ENCODE peak calls at places on chromosomes 1 and 21, in ten cellular contexts. G is stomach, S is body of pancreas, I is right lobe of liver, R is Peyer's patch, C is adrenal gland, Q is NB4, P is GM12878, V is breast epithelium, T is GM12892. X is an unnamed sample.

GRCh38 chr1:180116964-180117763 is 37.5 kb upstream of the QSOX1 start:
- DNase-seq in G (no peak), S (no peak), I (no peak), R (no peak), C (peak), Q (peak), P (no peak), V (no peak), T (no peak), X (peak)

GRCh38 chr21:38751379-38752050 is 54.2 kb upstream of the ETS2 start:
- DNase-seq in G (no peak), S (no peak), I (no peak), R (no peak), C (peak), Q (peak), P (no peak), V (no peak), T (no peak), X (no peak)

GRCh38 chr1:169486281-169486904 is 649 bp upstream of the SLC19A2 start:
- DNase-seq in G (no peak), S (no peak), I (no peak), R (no peak), C (peak), Q (peak), P (no peak), V (no peak), T (no peak), X (no peak)

GRCh38 chr1:64601207-64601606 is 131.3 kb downstream of the CACHD1 start:
- DNase-seq in G (no peak), S (no peak), I (no peak), R (no peak), C (peak), Q (no peak), P (no peak), V (no peak), T (no peak), X (no peak)

GRCh38 chr1:157963713-157964112 is 29.7 kb upstream of the KIRREL1 start:
- DNase-seq in G (peak), S (peak), I (peak), R (peak), C (peak), Q (peak), P (no peak), V (no peak), T (peak), X (peak)

GRCh38 chr1:96991261-96991660 is 269.7 kb downstream of the PTBP2 start:
- DNase-seq in G (no peak), S (no peak), I (no peak), R (no peak), C (no peak), Q (no peak), P (no peak), V (no peak), T (no peak), X (no peak)

GRCh38 chr1:174789399-174789798 is 210.3 kb upstream of the CACYBP start:
- DNase-seq in G (no peak), S (no peak), I (no peak), R (no peak), C (no peak), Q (peak), P (peak), V (no peak), T (no peak), X (peak)

GRCh38 chr1:59105548-59106507 is 191.1 kb upstream of the FGGY start:
- DNase-seq in G (no peak), S (no peak), I (no peak), R (no peak), C (no peak), Q (no peak), P (no peak), V (no peak), T (no peak), X (no peak)

GRCh38 chr1:55050283-55050682 is 10.9 kb downstream of the PCSK9 start:
- DNase-seq in G (no peak), S (no peak), I (no peak), R (peak), C (peak), Q (no peak), P (no peak), V (no peak), T (no peak), X (peak)

GRCh38 chr1:96365596-96365995 is 356.0 kb upstream of the PTBP2 start:
- DNase-seq in G (no peak), S (no peak), I (no peak), R (no peak), C (no peak), Q (no peak), P (no peak), V (no peak), T (no peak), X (no peak)

GRCh38 chr1:85502625-85503083 is 37.7 kb upstream of the DDAH1 start:
- DNase-seq in G (peak), S (peak), I (no peak), R (peak), C (peak), Q (peak), P (no peak), V (no peak), T (no peak), X (no peak)

GRCh38 chr1:31637915-31638673 is 6.6 kb downstream of the PEF1 start:
- DNase-seq in G (no peak), S (no peak), I (no peak), R (peak), C (no peak), Q (no peak), P (peak), V (no peak), T (no peak), X (no peak)

GRCh38 chr1:227729881-227730629 is 5.0 kb downstream of the JMJD4 start:
- DNase-seq in G (no peak), S (peak), I (no peak), R (no peak), C (peak), Q (peak), P (no peak), V (no peak), T (no peak), X (peak)

GRCh38 chr1:110308247-110308646 is 30.9 kb upstream of the RBM15 start:
- DNase-seq in G (no peak), S (no peak), I (no peak), R (no peak), C (no peak), Q (no peak), P (no peak), V (no peak), T (no peak), X (no peak)

GRCh38 chr1:2408456-2408855 is 3.9 kb downstream of the PEX10 start:
- DNase-seq in G (no peak), S (no peak), I (no peak), R (no peak), C (peak), Q (no peak), P (no peak), V (no peak), T (no peak), X (no peak)

GRCh38 chr1:24899581-24900485 is 30.2 kb downstream of the RUNX3 start:
- DNase-seq in G (no peak), S (no peak), I (no peak), R (peak), C (no peak), Q (peak), P (no peak), V (no peak), T (peak), X (no peak)

GRCh38 chr1:223700388-223700918 is 11.9 kb upstream of the CAPN2 start:
- DNase-seq in G (no peak), S (no peak), I (no peak), R (no peak), C (no peak), Q (no peak), P (no peak), V (no peak), T (no peak), X (no peak)

GRCh38 chr1:117633068-117633345 is 27.2 kb downstream of the TENT5C start:
- DNase-seq in G (no peak), S (no peak), I (no peak), R (no peak), C (no peak), Q (no peak), P (no peak), V (no peak), T (no peak), X (no peak)

GRCh38 chr21:39633770-39634181 is 21.0 kb downstream of the B3GALT5 start:
- DNase-seq in G (no peak), S (no peak), I (no peak), R (no peak), C (no peak), Q (no peak), P (no peak), V (no peak), T (no peak), X (peak)

GRCh38 chr1:180283098-180283497 is 53.0 kb downstream of the LHX4 start:
- DNase-seq in G (no peak), S (no peak), I (no peak), R (no peak), C (no peak), Q (no peak), P (no peak), V (no peak), T (no peak), X (no peak)

GRCh38 chr1:84759756-84760155 is 69.5 kb upstream of the SSX2IP start:
- DNase-seq in G (no peak), S (no peak), I (no peak), R (no peak), C (no peak), Q (no peak), P (no peak), V (no peak), T (no peak), X (no peak)

GRCh38 chr21:38881041-38881570 is 75.4 kb downstream of the ETS2 start:
- DNase-seq in G (no peak), S (no peak), I (no peak), R (no peak), C (no peak), Q (no peak), P (no peak), V (no peak), T (no peak), X (no peak)

GRCh38 chr1:15584489-15585363 is at the start of gene AGMAT:
- DNase-seq in G (peak), S (peak), I (peak), R (peak), C (peak), Q (peak), P (no peak), V (no peak), T (peak), X (no peak)

GRCh38 chr1:1827089-1827433 is 48.8 kb upstream of the NADK start:
- DNase-seq in G (no peak), S (no peak), I (no peak), R (no peak), C (no peak), Q (no peak), P (no peak), V (no peak), T (no peak), X (no peak)

GRCh38 chr1:183245366-183245765 is 59.3 kb downstream of the LAMC2 start:
- DNase-seq in G (no peak), S (no peak), I (no peak), R (no peak), C (no peak), Q (no peak), P (no peak), V (no peak), T (no peak), X (no peak)

GRCh38 chr21:14383596-14384210 is 757 bp upstream of the HSPA13 start:
- DNase-seq in G (no peak), S (no peak), I (no peak), R (no peak), C (peak), Q (peak), P (peak), V (no peak), T (no peak), X (no peak)

GRCh38 chr1:48196168-48196716 is 26.3 kb upstream of the SLC5A9 start:
- DNase-seq in G (no peak), S (no peak), I (no peak), R (no peak), C (no peak), Q (peak), P (no peak), V (no peak), T (no peak), X (no peak)

GRCh38 chr1:35707253-35708178 is 11.2 kb downstream of the C1orf216 start:
- DNase-seq in G (peak), S (peak), I (no peak), R (peak), C (no peak), Q (peak), P (no peak), V (no peak), T (peak), X (no peak)

GRCh38 chr1:234535208-234535607 is 56.2 kb upstream of the TARBP1 start:
- DNase-seq in G (no peak), S (no peak), I (no peak), R (no peak), C (no peak), Q (no peak), P (no peak), V (no peak), T (no peak), X (no peak)

GRCh38 chr1:183205196-183205781 is 19.2 kb downstream of the LAMC2 start:
- DNase-seq in G (no peak), S (no peak), I (no peak), R (no peak), C (no peak), Q (no peak), P (no peak), V (peak), T (no peak), X (no peak)

GRCh38 chr21:45769239-45769758 is 125.8 kb downstream of the PCBP3 start:
- DNase-seq in G (no peak), S (no peak), I (no peak), R (no peak), C (no peak), Q (no peak), P (no peak), V (no peak), T (no peak), X (no peak)

GRCh38 chr1:219927956-219928790 is at the start of gene SLC30A10:
- DNase-seq in G (no peak), S (peak), I (peak), R (peak), C (peak), Q (no peak), P (no peak), V (no peak), T (peak), X (no peak)

GRCh38 chr1:220430059-220430458 is 97.9 kb upstream of the MARK1 start:
- DNase-seq in G (no peak), S (no peak), I (no peak), R (no peak), C (no peak), Q (no peak), P (no peak), V (no peak), T (no peak), X (no peak)

GRCh38 chr1:167791281-167792209 is 69.8 kb downstream of the MPZL1 start:
- DNase-seq in G (peak), S (peak), I (no peak), R (peak), C (peak), Q (peak), P (no peak), V (no peak), T (no peak), X (no peak)

GRCh38 chr1:58283380-58284338 is 262.9 kb downstream of the OMA1 start:
- DNase-seq in G (no peak), S (no peak), I (no peak), R (no peak), C (no peak), Q (no peak), P (no peak), V (no peak), T (no peak), X (no peak)

GRCh38 chr1:170685166-170685565 is 21.2 kb downstream of the PRRX1 start:
- DNase-seq in G (no peak), S (no peak), I (no peak), R (no peak), C (no peak), Q (no peak), P (no peak), V (no peak), T (no peak), X (no peak)

GRCh38 chr1:87712261-87712674 is 383.6 kb downstream of the LMO4 start:
- DNase-seq in G (no peak), S (no peak), I (no peak), R (peak), C (no peak), Q (no peak), P (no peak), V (peak), T (no peak), X (no peak)

GRCh38 chr1:1759456-1760344 is 18.6 kb downstream of the NADK start:
- DNase-seq in G (peak), S (no peak), I (peak), R (no peak), C (peak), Q (no peak), P (no peak), V (no peak), T (no peak), X (no peak)

DNA sequence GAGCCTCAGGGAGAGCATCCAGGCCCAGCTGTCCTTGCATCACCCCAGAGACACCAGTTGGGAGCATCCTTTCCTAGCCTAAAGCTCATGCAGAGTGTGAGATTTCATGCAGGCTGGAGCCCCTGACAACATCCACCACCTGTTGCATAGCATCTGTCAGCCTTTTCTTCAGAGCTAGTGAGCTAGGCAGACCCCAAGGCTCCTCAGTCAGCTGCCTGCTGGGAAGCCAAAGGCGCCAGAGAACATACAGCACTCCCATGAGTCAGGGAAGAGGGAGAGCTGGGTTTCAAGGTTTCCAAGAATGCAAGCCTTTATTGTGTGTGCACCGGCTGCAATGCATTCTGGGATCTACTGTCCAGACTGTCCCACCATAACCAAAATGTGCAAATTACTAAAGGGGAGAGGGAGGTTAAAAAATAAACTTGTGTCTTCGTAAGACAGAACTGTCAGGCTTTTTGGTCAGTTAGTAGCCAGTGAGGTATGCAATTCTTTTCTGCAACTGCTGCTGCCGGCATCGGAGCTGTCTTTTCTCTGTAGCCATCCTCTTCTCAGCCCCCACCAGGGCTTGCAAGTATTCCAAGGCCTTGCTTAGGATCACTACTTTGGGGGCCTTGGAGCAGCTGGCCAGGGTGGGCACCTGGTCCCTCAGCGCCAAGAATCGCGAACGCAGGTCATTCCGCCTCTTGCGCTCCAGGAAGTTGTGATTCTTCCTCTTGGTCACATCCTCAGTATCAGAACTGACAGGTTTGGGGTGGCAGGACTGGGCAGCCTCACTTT is 4.6 kb downstream of the MYCL start:
- DNase-seq in G (no peak), S (no peak), I (no peak), R (peak), C (no peak), Q (no peak), P (no peak), V (no peak), T (no peak), X (no peak)
- TF ChIP-seq POLR2A in G (no peak), S (no peak), I (no peak), R (no peak), C (no peak), Q (no peak), P (peak), V (no peak), T (peak), X (peak)

GRCh38 chr1:45750298-45751038 is at the start of gene IPP:
- DNase-seq in G (peak), S (peak), I (peak), R (peak), C (peak), Q (peak), P (peak), V (peak), T (peak), X (peak)
- TF ChIP-seq POLR2A in G (peak), S (peak), I (peak), R (peak), C (peak), Q (peak), P (peak), V (peak), T (peak), X (peak)

GRCh38 chr1:226663327-226663704 is 75.8 kb downstream of the ITPKB start:
- DNase-seq in G (no peak), S (no peak), I (no peak), R (no peak), C (no peak), Q (no peak), P (no peak), V (no peak), T (no peak), X (no peak)

GRCh38 chr1:226661965-226662364 is 77.1 kb downstream of the ITPKB start:
- DNase-seq in G (no peak), S (no peak), I (peak), R (no peak), C (no peak), Q (no peak), P (no peak), V (no peak), T (no peak), X (no peak)

GRCh38 chr1:226664413-226665101 is 74.5 kb downstream of the ITPKB start:
- DNase-seq in G (peak), S (peak), I (no peak), R (no peak), C (peak), Q (no peak), P (no peak), V (no peak), T (no peak), X (no peak)

GRCh38 chr1:226661271-226661670 is 77.8 kb downstream of the ITPKB start:
- DNase-seq in G (no peak), S (no peak), I (no peak), R (no peak), C (no peak), Q (no peak), P (no peak), V (no peak), T (no peak), X (no peak)

GRCh38 chr1:226662704-226663326 is 76.3 kb downstream of the ITPKB start:
- DNase-seq in G (peak), S (peak), I (peak), R (peak), C (peak), Q (peak), P (peak), V (peak), T (peak), X (peak)
- TF ChIP-seq POLR2A in G (no peak), S (no peak), I (peak), R (peak), C (peak), Q (no peak), P (no peak), V (no peak), T (no peak), X (no peak)

DNA sequence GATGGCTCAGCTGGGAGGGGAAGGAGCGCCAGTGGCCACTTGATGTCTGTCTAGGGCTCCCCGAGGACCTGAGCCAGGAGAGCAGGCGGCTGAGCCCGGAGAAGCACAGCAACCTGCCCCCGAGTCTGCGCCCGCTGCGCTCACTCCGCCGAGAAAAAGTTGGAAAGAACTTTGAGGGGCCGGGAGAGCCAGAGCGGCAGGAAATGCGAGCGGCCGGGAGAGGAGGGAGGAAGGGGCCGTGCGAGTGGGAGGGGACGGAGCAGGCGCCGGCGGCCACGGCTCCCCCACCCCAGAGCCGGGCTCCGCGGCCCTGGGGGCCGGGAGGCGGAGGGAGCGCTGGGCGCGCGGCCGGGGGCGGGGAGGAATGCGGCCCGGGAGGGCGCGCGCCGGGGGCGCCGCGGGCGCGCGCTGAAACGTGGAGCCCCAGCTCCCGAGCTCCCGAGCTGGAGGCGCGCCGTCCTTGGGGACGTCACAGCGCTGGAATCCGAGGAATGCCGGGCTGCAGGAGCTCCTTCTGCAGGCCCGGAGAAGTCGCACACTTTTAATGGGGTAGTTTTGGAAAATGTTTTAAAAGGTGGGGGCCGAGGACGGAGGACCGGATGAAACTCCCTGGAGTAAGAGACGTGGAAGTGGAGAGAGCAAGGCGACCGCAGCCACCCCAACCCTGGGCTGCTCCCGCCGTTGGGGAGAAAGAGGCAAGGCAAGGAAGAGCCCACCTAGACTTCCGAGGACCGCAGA is at the start of gene PTPN14:
- DNase-seq in G (peak), S (peak), I (peak), R (peak), C (peak), Q (peak), P (no peak), V (peak), T (peak), X (peak)
- TF ChIP-seq POLR2A in G (peak), S (peak), I (peak), R (peak), C (peak), Q (no peak), P (no peak), V (peak), T (no peak), X (peak)

X was measured in H54.